ENCODE peak calls at places on chromosomes 12 and 14, in seven cellular contexts. One of them, this sample, is unnamed.

GRCh38 chr14:105449276-105450122 is 25.1 kb upstream of the CRIP2 start:
- DNase-seq in ACHN: no peak
- DNase-seq in cardiac fibroblast: no peak
- DNase-seq in non-pigmented ciliary epithelial cell: no peak
- DNase-seq in activated T-cell treated with anti-CD3 and anti-CD28 coated beads, Interleukin-2, amount 50 U/mL, for 1 hour: no peak
- DNase-seq in stimulated activated CD4-positive, alpha-beta T cell treated with anti-CD3 and anti-CD28 coated beads, Interleukin-12 subunit alpha, Interleukin-12 subunit beta, amount 100 ng/mL, for 24 hours: no peak
- DNase-seq in activated CD8-positive, alpha-beta memory T cell treated with anti-CD3 and anti-CD28 coated beads for 1 hour: no peak
- DNase-seq in this sample: no peak

GRCh38 chr12:116813271-116814041 is 67.8 kb downstream of the HRK start:
- DNase-seq in stimulated activated CD4-positive, alpha-beta T cell treated with anti-CD3 and anti-CD28 coated beads, Interleukin-12 subunit alpha, Interleukin-12 subunit beta, amount 100 ng/mL, for 24 hours: no peak
- DNase-seq in ACHN: no peak
- DNase-seq in activated CD8-positive, alpha-beta memory T cell treated with anti-CD3 and anti-CD28 coated beads for 1 hour: no peak
- DNase-seq in activated T-cell treated with anti-CD3 and anti-CD28 coated beads, Interleukin-2, amount 50 U/mL, for 1 hour: no peak
- DNase-seq in non-pigmented ciliary epithelial cell: no peak
- DNase-seq in cardiac fibroblast: no peak
- DNase-seq in this sample: no peak

GRCh38 chr14:76805245-76805644 is 7.4 kb downstream of the ANGEL1 start:
- DNase-seq in activated T-cell treated with anti-CD3 and anti-CD28 coated beads, Interleukin-2, amount 50 U/mL, for 1 hour: no peak
- DNase-seq in stimulated activated CD4-positive, alpha-beta T cell treated with anti-CD3 and anti-CD28 coated beads, Interleukin-12 subunit alpha, Interleukin-12 subunit beta, amount 100 ng/mL, for 24 hours: no peak
- DNase-seq in ACHN: no peak
- DNase-seq in non-pigmented ciliary epithelial cell: no peak
- DNase-seq in activated CD8-positive, alpha-beta memory T cell treated with anti-CD3 and anti-CD28 coated beads for 1 hour: no peak
- DNase-seq in cardiac fibroblast: no peak
- DNase-seq in this sample: no peak

GRCh38 chr12:12018454-12018853 is 52.3 kb upstream of the BCL2L14 start:
- DNase-seq in activated CD8-positive, alpha-beta memory T cell treated with anti-CD3 and anti-CD28 coated beads for 1 hour: no peak
- DNase-seq in cardiac fibroblast: peak
- DNase-seq in stimulated activated CD4-positive, alpha-beta T cell treated with anti-CD3 and anti-CD28 coated beads, Interleukin-12 subunit alpha, Interleukin-12 subunit beta, amount 100 ng/mL, for 24 hours: no peak
- DNase-seq in activated T-cell treated with anti-CD3 and anti-CD28 coated beads, Interleukin-2, amount 50 U/mL, for 1 hour: no peak
- DNase-seq in ACHN: no peak
- DNase-seq in non-pigmented ciliary epithelial cell: no peak
- DNase-seq in this sample: no peak

GRCh38 chr12:55955800-55956508 is 9.9 kb downstream of the PMEL start:
- DNase-seq in stimulated activated CD4-positive, alpha-beta T cell treated with anti-CD3 and anti-CD28 coated beads, Interleukin-12 subunit alpha, Interleukin-12 subunit beta, amount 100 ng/mL, for 24 hours: peak
- DNase-seq in ACHN: peak
- DNase-seq in activated T-cell treated with anti-CD3 and anti-CD28 coated beads, Interleukin-2, amount 50 U/mL, for 1 hour: peak
- DNase-seq in non-pigmented ciliary epithelial cell: no peak
- DNase-seq in activated CD8-positive, alpha-beta memory T cell treated with anti-CD3 and anti-CD28 coated beads for 1 hour: no peak
- DNase-seq in cardiac fibroblast: peak
- DNase-seq in this sample: peak

GRCh38 chr12:78171082-78171481 is 340.4 kb downstream of the NAV3 start:
- DNase-seq in ACHN: no peak
- DNase-seq in cardiac fibroblast: no peak
- DNase-seq in non-pigmented ciliary epithelial cell: no peak
- DNase-seq in activated T-cell treated with anti-CD3 and anti-CD28 coated beads, Interleukin-2, amount 50 U/mL, for 1 hour: no peak
- DNase-seq in stimulated activated CD4-positive, alpha-beta T cell treated with anti-CD3 and anti-CD28 coated beads, Interleukin-12 subunit alpha, Interleukin-12 subunit beta, amount 100 ng/mL, for 24 hours: no peak
- DNase-seq in activated CD8-positive, alpha-beta memory T cell treated with anti-CD3 and anti-CD28 coated beads for 1 hour: no peak
- DNase-seq in this sample: no peak

GRCh38 chr14:59407246-59407615 is 57.9 kb downstream of the GPR135 start:
- DNase-seq in activated T-cell treated with anti-CD3 and anti-CD28 coated beads, Interleukin-2, amount 50 U/mL, for 1 hour: no peak
- DNase-seq in non-pigmented ciliary epithelial cell: peak
- DNase-seq in ACHN: no peak
- DNase-seq in activated CD8-positive, alpha-beta memory T cell treated with anti-CD3 and anti-CD28 coated beads for 1 hour: no peak
- DNase-seq in stimulated activated CD4-positive, alpha-beta T cell treated with anti-CD3 and anti-CD28 coated beads, Interleukin-12 subunit alpha, Interleukin-12 subunit beta, amount 100 ng/mL, for 24 hours: no peak
- DNase-seq in cardiac fibroblast: peak
- DNase-seq in this sample: no peak

GRCh38 chr14:49875640-49876198 is 17.2 kb upstream of the ARF6 start:
- DNase-seq in activated CD8-positive, alpha-beta memory T cell treated with anti-CD3 and anti-CD28 coated beads for 1 hour: no peak
- DNase-seq in ACHN: no peak
- DNase-seq in activated T-cell treated with anti-CD3 and anti-CD28 coated beads, Interleukin-2, amount 50 U/mL, for 1 hour: no peak
- DNase-seq in cardiac fibroblast: no peak
- DNase-seq in non-pigmented ciliary epithelial cell: no peak
- DNase-seq in stimulated activated CD4-positive, alpha-beta T cell treated with anti-CD3 and anti-CD28 coated beads, Interleukin-12 subunit alpha, Interleukin-12 subunit beta, amount 100 ng/mL, for 24 hours: no peak
- DNase-seq in this sample: no peak

GRCh38 chr14:39467889-39468524 is 35.8 kb upstream of the FBXO33 start:
- DNase-seq in ACHN: peak
- DNase-seq in cardiac fibroblast: peak
- DNase-seq in activated CD8-positive, alpha-beta memory T cell treated with anti-CD3 and anti-CD28 coated beads for 1 hour: no peak
- DNase-seq in stimulated activated CD4-positive, alpha-beta T cell treated with anti-CD3 and anti-CD28 coated beads, Interleukin-12 subunit alpha, Interleukin-12 subunit beta, amount 100 ng/mL, for 24 hours: peak
- DNase-seq in activated T-cell treated with anti-CD3 and anti-CD28 coated beads, Interleukin-2, amount 50 U/mL, for 1 hour: no peak
- DNase-seq in non-pigmented ciliary epithelial cell: no peak
- DNase-seq in this sample: no peak

GRCh38 chr12:47775100-47775911 is 2.3 kb downstream of the SLC48A1 start:
- DNase-seq in non-pigmented ciliary epithelial cell: no peak
- DNase-seq in cardiac fibroblast: peak
- DNase-seq in ACHN: peak
- DNase-seq in activated T-cell treated with anti-CD3 and anti-CD28 coated beads, Interleukin-2, amount 50 U/mL, for 1 hour: no peak
- DNase-seq in stimulated activated CD4-positive, alpha-beta T cell treated with anti-CD3 and anti-CD28 coated beads, Interleukin-12 subunit alpha, Interleukin-12 subunit beta, amount 100 ng/mL, for 24 hours: no peak
- DNase-seq in activated CD8-positive, alpha-beta memory T cell treated with anti-CD3 and anti-CD28 coated beads for 1 hour: no peak
- DNase-seq in this sample: no peak

GRCh38 chr12:52058631-52059324 is 7.5 kb downstream of the NR4A1 start:
- DNase-seq in cardiac fibroblast: no peak
- DNase-seq in non-pigmented ciliary epithelial cell: no peak
- DNase-seq in ACHN: no peak
- DNase-seq in activated T-cell treated with anti-CD3 and anti-CD28 coated beads, Interleukin-2, amount 50 U/mL, for 1 hour: peak
- DNase-seq in activated CD8-positive, alpha-beta memory T cell treated with anti-CD3 and anti-CD28 coated beads for 1 hour: peak
- DNase-seq in stimulated activated CD4-positive, alpha-beta T cell treated with anti-CD3 and anti-CD28 coated beads, Interleukin-12 subunit alpha, Interleukin-12 subunit beta, amount 100 ng/mL, for 24 hours: no peak
- DNase-seq in this sample: no peak

GRCh38 chr12:131264625-131265024 is 310.9 kb downstream of the ADGRD1 start:
- DNase-seq in non-pigmented ciliary epithelial cell: no peak
- DNase-seq in activated T-cell treated with anti-CD3 and anti-CD28 coated beads, Interleukin-2, amount 50 U/mL, for 1 hour: no peak
- DNase-seq in activated CD8-positive, alpha-beta memory T cell treated with anti-CD3 and anti-CD28 coated beads for 1 hour: no peak
- DNase-seq in stimulated activated CD4-positive, alpha-beta T cell treated with anti-CD3 and anti-CD28 coated beads, Interleukin-12 subunit alpha, Interleukin-12 subunit beta, amount 100 ng/mL, for 24 hours: no peak
- DNase-seq in ACHN: peak
- DNase-seq in cardiac fibroblast: no peak
- DNase-seq in this sample: no peak

GRCh38 chr12:65306603-65307501 is 28.4 kb downstream of the MSRB3 start:
- DNase-seq in ACHN: peak
- DNase-seq in stimulated activated CD4-positive, alpha-beta T cell treated with anti-CD3 and anti-CD28 coated beads, Interleukin-12 subunit alpha, Interleukin-12 subunit beta, amount 100 ng/mL, for 24 hours: no peak
- DNase-seq in activated CD8-positive, alpha-beta memory T cell treated with anti-CD3 and anti-CD28 coated beads for 1 hour: no peak
- DNase-seq in cardiac fibroblast: peak
- DNase-seq in activated T-cell treated with anti-CD3 and anti-CD28 coated beads, Interleukin-2, amount 50 U/mL, for 1 hour: no peak
- DNase-seq in non-pigmented ciliary epithelial cell: no peak
- DNase-seq in this sample: peak

GRCh38 chr12:32615441-32615840 is 63.7 kb upstream of the DNM1L start:
- DNase-seq in non-pigmented ciliary epithelial cell: no peak
- DNase-seq in cardiac fibroblast: no peak
- DNase-seq in ACHN: no peak
- DNase-seq in activated CD8-positive, alpha-beta memory T cell treated with anti-CD3 and anti-CD28 coated beads for 1 hour: no peak
- DNase-seq in activated T-cell treated with anti-CD3 and anti-CD28 coated beads, Interleukin-2, amount 50 U/mL, for 1 hour: no peak
- DNase-seq in stimulated activated CD4-positive, alpha-beta T cell treated with anti-CD3 and anti-CD28 coated beads, Interleukin-12 subunit alpha, Interleukin-12 subunit beta, amount 100 ng/mL, for 24 hours: no peak
- DNase-seq in this sample: no peak

GRCh38 chr12:38160318-38161122 is 156.1 kb upstream of the ALG10B start:
- DNase-seq in non-pigmented ciliary epithelial cell: no peak
- DNase-seq in stimulated activated CD4-positive, alpha-beta T cell treated with anti-CD3 and anti-CD28 coated beads, Interleukin-12 subunit alpha, Interleukin-12 subunit beta, amount 100 ng/mL, for 24 hours: no peak
- DNase-seq in activated CD8-positive, alpha-beta memory T cell treated with anti-CD3 and anti-CD28 coated beads for 1 hour: no peak
- DNase-seq in ACHN: no peak
- DNase-seq in activated T-cell treated with anti-CD3 and anti-CD28 coated beads, Interleukin-2, amount 50 U/mL, for 1 hour: no peak
- DNase-seq in cardiac fibroblast: no peak
- DNase-seq in this sample: no peak

This sample was measured in RCC 7860.